ENCODE peak calls at places on chromosome 15, in four cellular contexts. One of them, this sample, is unnamed.

GRCh38 chr15:74040115-74040850 is 42.1 kb downstream of the GOLGA6A start:
- DNase-seq in endothelial cell of umbilical vein: peak
- DNase-seq in K562: no peak
- DNase-seq in A549: no peak
- DNase-seq in this sample: no peak

GRCh38 chr15:66670198-66670597 is 31.8 kb upstream of the SMAD6 start:
- DNase-seq in K562: no peak
- DNase-seq in A549: no peak
- DNase-seq in endothelial cell of umbilical vein: no peak
- DNase-seq in this sample: no peak

GRCh38 chr15:59190291-59190690 is 16.4 kb upstream of the LDHAL6B start:
- DNase-seq in A549: no peak
- DNase-seq in K562: no peak
- DNase-seq in endothelial cell of umbilical vein: no peak
- DNase-seq in this sample: no peak

GRCh38 chr15:90710436-90710835 is 6.7 kb upstream of the BLM start:
- DNase-seq in K562: no peak
- DNase-seq in A549: no peak
- DNase-seq in endothelial cell of umbilical vein: no peak
- DNase-seq in this sample: no peak

GRCh38 chr15:92421980-92422379 is 28.3 kb downstream of the ST8SIA2 start:
- DNase-seq in K562: no peak
- DNase-seq in endothelial cell of umbilical vein: peak
- DNase-seq in A549: no peak
- DNase-seq in this sample: no peak

GRCh38 chr15:96792216-96792615 is 461.7 kb downstream of the NR2F2 start:
- DNase-seq in K562: no peak
- DNase-seq in endothelial cell of umbilical vein: no peak
- DNase-seq in A549: no peak
- DNase-seq in this sample: peak

GRCh38 chr15:27336676-27337075 is 365.7 kb downstream of the GABRG3 start:
- DNase-seq in endothelial cell of umbilical vein: no peak
- DNase-seq in A549: no peak
- DNase-seq in K562: no peak
- DNase-seq in this sample: no peak

GRCh38 chr15:82178061-82178460 is 84.5 kb downstream of the EFL1 start:
- DNase-seq in A549: no peak
- DNase-seq in endothelial cell of umbilical vein: no peak
- DNase-seq in K562: no peak
- DNase-seq in this sample: no peak

GRCh38 chr15:85302271-85302670 is 78.1 kb upstream of the AKAP13 start:
- DNase-seq in endothelial cell of umbilical vein: no peak
- DNase-seq in A549: no peak
- DNase-seq in K562: no peak
- DNase-seq in this sample: no peak

GRCh38 chr15:31024979-31025378 is 33.6 kb upstream of the MTMR10 start:
- DNase-seq in K562: no peak
- DNase-seq in endothelial cell of umbilical vein: peak
- DNase-seq in A549: no peak
- DNase-seq in this sample: no peak

GRCh38 chr15:99616129-99616528 is 50.3 kb downstream of the MEF2A start:
- DNase-seq in endothelial cell of umbilical vein: no peak
- DNase-seq in K562: no peak
- DNase-seq in A549: no peak
- DNase-seq in this sample: no peak

GRCh38 chr15:74222231-74222511 is 14.0 kb upstream of the CCDC33 start:
- DNase-seq in K562: no peak
- DNase-seq in A549: no peak
- DNase-seq in endothelial cell of umbilical vein: no peak
- DNase-seq in this sample: no peak

GRCh38 chr15:48470096-48470495 is 138.9 kb downstream of the DUT start:
- DNase-seq in K562: no peak
- DNase-seq in A549: no peak
- DNase-seq in endothelial cell of umbilical vein: no peak
- DNase-seq in this sample: no peak

GRCh38 chr15:49843725-49844124 is 222.9 kb downstream of the DTWD1 start:
- DNase-seq in endothelial cell of umbilical vein: no peak
- DNase-seq in A549: no peak
- DNase-seq in K562: no peak
- DNase-seq in this sample: no peak

GRCh38 chr15:70557506-70558258 is 205.7 kb downstream of the UACA start:
- DNase-seq in endothelial cell of umbilical vein: no peak
- DNase-seq in K562: no peak
- DNase-seq in A549: no peak
- DNase-seq in this sample: no peak

GRCh38 chr15:22873204-22873701 is 34.8 kb downstream of the NIPA2 start:
- DNase-seq in A549: no peak
- DNase-seq in endothelial cell of umbilical vein: no peak
- DNase-seq in K562: no peak
- DNase-seq in this sample: no peak

GRCh38 chr15:68666120-68666811 is 87.5 kb downstream of the CORO2B start:
- DNase-seq in A549: no peak
- DNase-seq in K562: no peak
- DNase-seq in endothelial cell of umbilical vein: peak
- DNase-seq in this sample: no peak

GRCh38 chr15:74245342-74245931 is 9.3 kb downstream of the CCDC33 start:
- DNase-seq in K562: peak
- DNase-seq in endothelial cell of umbilical vein: no peak
- DNase-seq in A549: no peak
- DNase-seq in this sample: no peak

GRCh38 chr15:64023215-64023614 is 23.1 kb downstream of the DAPK2 start:
- DNase-seq in endothelial cell of umbilical vein: no peak
- DNase-seq in K562: peak
- DNase-seq in A549: no peak
- DNase-seq in this sample: no peak

GRCh38 chr15:99707481-99708270 is 25.6 kb downstream of the LYSMD4 start:
- DNase-seq in K562: no peak
- DNase-seq in endothelial cell of umbilical vein: peak
- DNase-seq in A549: no peak
- DNase-seq in this sample: no peak

GRCh38 chr15:84880007-84880406 is 4.5 kb upstream of the SLC28A1 start:
- DNase-seq in K562: no peak
- DNase-seq in A549: no peak
- DNase-seq in endothelial cell of umbilical vein: no peak
- DNase-seq in this sample: no peak

GRCh38 chr15:73983211-73983727 is 8.8 kb downstream of the STOML1 start:
- DNase-seq in A549: no peak
- DNase-seq in endothelial cell of umbilical vein: peak
- DNase-seq in K562: no peak
- DNase-seq in this sample: no peak

GRCh38 chr15:84023636-84024035 is 211.9 kb upstream of the GOLGA6L4 start:
- DNase-seq in K562: peak
- DNase-seq in A549: peak
- DNase-seq in endothelial cell of umbilical vein: no peak
- DNase-seq in this sample: peak

GRCh38 chr15:64883997-64884511 is 27.6 kb upstream of the ANKDD1A start:
- DNase-seq in endothelial cell of umbilical vein: peak
- DNase-seq in K562: no peak
- DNase-seq in A549: peak
- DNase-seq in this sample: peak

GRCh38 chr15:71252036-71252898 is 137.0 kb downstream of the THSD4 start:
- DNase-seq in endothelial cell of umbilical vein: peak
- DNase-seq in K562: no peak
- DNase-seq in A549: peak
- DNase-seq in this sample: no peak

GRCh38 chr15:22895465-22896190 is 57.2 kb downstream of the NIPA2 start:
- DNase-seq in endothelial cell of umbilical vein: no peak
- DNase-seq in A549: peak
- DNase-seq in K562: peak
- DNase-seq in this sample: peak

GRCh38 chr15:89984421-89985010 is 16.6 kb upstream of the ZNF710 start:
- DNase-seq in K562: no peak
- DNase-seq in endothelial cell of umbilical vein: no peak
- DNase-seq in A549: no peak
- DNase-seq in this sample: no peak

GRCh38 chr15:74432968-74433591 is 678 bp downstream of the SEMA7A start:
- DNase-seq in K562: peak
- DNase-seq in A549: no peak
- DNase-seq in endothelial cell of umbilical vein: no peak
- DNase-seq in this sample: peak

GRCh38 chr15:73858062-73858461 is 15.3 kb upstream of the TBC1D21 start:
- DNase-seq in A549: no peak
- DNase-seq in endothelial cell of umbilical vein: no peak
- DNase-seq in K562: peak
- DNase-seq in this sample: peak

GRCh38 chr15:74800559-74801094 is 12.0 kb upstream of the LMAN1L start:
- DNase-seq in K562: no peak
- DNase-seq in A549: no peak
- DNase-seq in endothelial cell of umbilical vein: no peak
- DNase-seq in this sample: peak

GRCh38 chr15:93861956-93862741 is 369.2 kb upstream of the MCTP2 start:
- DNase-seq in A549: no peak
- DNase-seq in K562: no peak
- DNase-seq in endothelial cell of umbilical vein: no peak
- DNase-seq in this sample: peak

GRCh38 chr15:62868507-62868906 is 174.0 kb upstream of the TPM1 start:
- DNase-seq in A549: no peak
- DNase-seq in K562: no peak
- DNase-seq in endothelial cell of umbilical vein: no peak
- DNase-seq in this sample: no peak

GRCh38 chr15:64333986-64334385 is 22.0 kb downstream of the CSNK1G1 start:
- DNase-seq in K562: no peak
- DNase-seq in endothelial cell of umbilical vein: no peak
- DNase-seq in A549: no peak
- DNase-seq in this sample: no peak

GRCh38 chr15:47119349-47119748 is 598.0 kb upstream of the SEMA6D start:
- DNase-seq in K562: no peak
- DNase-seq in A549: no peak
- DNase-seq in endothelial cell of umbilical vein: no peak
- DNase-seq in this sample: no peak

DNA sequence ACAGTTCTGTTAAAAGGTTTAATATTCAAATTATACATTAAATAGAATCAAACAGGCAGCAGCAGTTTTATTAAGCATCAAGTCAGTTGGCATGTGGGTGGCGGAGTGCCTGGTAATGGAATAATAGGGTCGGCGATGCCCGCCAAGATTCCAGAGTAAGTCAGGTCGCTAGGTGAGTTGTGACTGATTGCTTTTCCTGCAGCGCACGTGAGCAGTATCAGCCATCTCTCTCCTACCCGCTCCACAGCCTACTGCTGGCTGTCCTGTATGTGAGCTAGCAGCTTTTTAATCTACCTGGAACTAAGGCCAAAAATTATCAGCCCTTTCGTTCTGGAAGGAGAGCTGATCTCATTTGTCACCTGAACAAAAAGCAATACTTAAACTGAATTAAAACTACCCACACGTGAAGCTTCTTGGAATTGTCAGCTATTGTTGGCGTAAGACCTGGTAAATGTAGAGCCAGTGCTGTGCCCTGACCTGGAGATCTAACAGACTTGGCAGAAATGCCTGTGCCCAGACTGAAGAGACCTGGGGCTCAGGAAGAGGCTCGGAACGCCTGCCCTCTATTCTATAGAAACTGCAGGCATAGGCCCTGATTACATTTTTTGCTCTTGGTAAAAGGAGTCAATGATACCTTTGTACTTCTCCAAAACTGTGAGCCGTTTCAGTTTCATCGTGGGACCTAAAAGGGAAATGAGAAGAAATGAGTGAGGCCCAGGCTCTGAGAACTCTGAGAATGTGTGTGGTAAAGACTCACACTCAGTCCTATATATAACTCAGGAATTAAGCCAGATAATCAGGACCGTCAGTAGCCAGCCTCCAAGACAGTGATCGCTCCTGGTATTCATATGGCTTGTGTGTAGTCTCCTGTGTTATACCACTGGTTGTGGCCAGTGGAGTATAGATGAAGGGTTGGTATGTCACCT is 21.9 kb downstream of the IDH3A start:
- DNase-seq in endothelial cell of umbilical vein: no peak
- DNase-seq in A549: no peak
- DNase-seq in K562: no peak
- DNase-seq in this sample: peak
- TF ChIP-seq MYC in endothelial cell of umbilical vein: no peak
- TF ChIP-seq MYC in A549: no peak
- TF ChIP-seq MYC in K562: no peak
- TF ChIP-seq MYC in this sample: no peak

GRCh38 chr15:40320931-40321371 is 2.5 kb upstream of the INAFM2 start:
- DNase-seq in endothelial cell of umbilical vein: peak
- DNase-seq in A549: peak
- DNase-seq in K562: peak
- DNase-seq in this sample: peak

GRCh38 chr15:40323239-40323952 is at the start of gene INAFM2:
- DNase-seq in K562: peak
- DNase-seq in endothelial cell of umbilical vein: peak
- DNase-seq in A549: peak
- DNase-seq in this sample: peak

GRCh38 chr15:40320409-40320808 is 3.1 kb upstream of the INAFM2 start:
- DNase-seq in endothelial cell of umbilical vein: no peak
- DNase-seq in A549: no peak
- DNase-seq in K562: no peak
- DNase-seq in this sample: no peak

GRCh38 chr15:40323953-40324937 is 753 bp downstream of the INAFM2 start:
- DNase-seq in A549: no peak
- DNase-seq in endothelial cell of umbilical vein: peak
- DNase-seq in K562: peak
- DNase-seq in this sample: peak

GRCh38 chr15:40322531-40323238 is 807 bp upstream of the INAFM2 start:
- DNase-seq in endothelial cell of umbilical vein: no peak
- DNase-seq in A549: no peak
- DNase-seq in K562: no peak
- DNase-seq in this sample: no peak
- H3K4me3 ChIP-seq in endothelial cell of umbilical vein: no peak
- H3K4me3 ChIP-seq in A549: peak
- H3K4me3 ChIP-seq in K562: peak
- H3K4me3 ChIP-seq in this sample: no peak

GRCh38 chr15:88833688-88834087 is 30.5 kb downstream of the ACAN start:
- DNase-seq in K562: no peak
- DNase-seq in endothelial cell of umbilical vein: no peak
- DNase-seq in A549: no peak
- DNase-seq in this sample: no peak

GRCh38 chr15:88835119-88835518 is 31.9 kb downstream of the ACAN start:
- DNase-seq in A549: no peak
- DNase-seq in endothelial cell of umbilical vein: no peak
- DNase-seq in K562: no peak
- DNase-seq in this sample: no peak

GRCh38 chr15:88833196-88833595 is 30.0 kb downstream of the ACAN start:
- DNase-seq in K562: no peak
- DNase-seq in endothelial cell of umbilical vein: no peak
- DNase-seq in A549: no peak
- DNase-seq in this sample: no peak

GRCh38 chr15:88834211-88834812 is 31.1 kb downstream of the ACAN start:
- DNase-seq in endothelial cell of umbilical vein: peak
- DNase-seq in A549: peak
- DNase-seq in K562: peak
- DNase-seq in this sample: no peak

GRCh38 chr15:88835646-88836045 is 32.4 kb downstream of the ACAN start:
- DNase-seq in endothelial cell of umbilical vein: no peak
- DNase-seq in K562: no peak
- DNase-seq in A549: no peak
- DNase-seq in this sample: no peak
- TF ChIP-seq MYC in endothelial cell of umbilical vein: no peak
- TF ChIP-seq MYC in K562: no peak
- TF ChIP-seq MYC in A549: no peak
- TF ChIP-seq MYC in this sample: no peak

GRCh38 chr15:88649286-88649733 is 10.5 kb downstream of the ISG20 start:
- DNase-seq in A549: no peak
- DNase-seq in K562: no peak
- DNase-seq in endothelial cell of umbilical vein: peak
- DNase-seq in this sample: no peak
- H3K4me3 ChIP-seq in A549: no peak
- H3K4me3 ChIP-seq in K562: no peak
- H3K4me3 ChIP-seq in endothelial cell of umbilical vein: no peak
- H3K4me3 ChIP-seq in this sample: no peak

GRCh38 chr15:44038801-44039200 is 156.3 kb downstream of the FRMD5 start:
- DNase-seq in A549: no peak
- DNase-seq in endothelial cell of umbilical vein: no peak
- DNase-seq in K562: no peak
- DNase-seq in this sample: no peak
- TF ChIP-seq MYC in A549: no peak
- TF ChIP-seq MYC in endothelial cell of umbilical vein: no peak
- TF ChIP-seq MYC in K562: no peak
- TF ChIP-seq MYC in this sample: no peak

This sample was measured in NB4.